ENCODE peak calls at places on chromosomes 11 and 22, in four cellular contexts. W is SK-N-SH; R is effector memory CD4-positive, alpha-beta T cell; P is left ventricle myocardium inferior. K is an unnamed sample.

GRCh38 chr11:16902182-16902581 is 112.0 kb downstream of the PLEKHA7 start:
- DNase-seq in W (no peak), R (no peak), P (no peak), K (no peak)

GRCh38 chr22:46193898-46194310 is 43.6 kb downstream of the PPARA start:
- DNase-seq in W (peak; percentile 79), R (no peak), P (no peak), K (peak; percentile 62)

GRCh38 chr11:64863381-64864060 is 14.9 kb downstream of the EHD1 start:
- DNase-seq in W (no peak), R (no peak), P (no peak), K (no peak)

GRCh38 chr11:125376117-125376516 is 119.9 kb downstream of the FEZ1 start:
- DNase-seq in W (no peak), R (no peak), P (peak; percentile 78), K (no peak)

GRCh38 chr11:119417726-119418540 is 5.0 kb downstream of the THY1 start:
- DNase-seq in W (peak; percentile 21), R (no peak), P (no peak), K (no peak)

GRCh38 chr11:45273509-45273908 is 12.6 kb downstream of the SYT13 start:
- DNase-seq in W (no peak), R (no peak), P (no peak), K (no peak)

GRCh38 chr22:27718186-27719032 is 83.1 kb downstream of the MN1 start:
- DNase-seq in W (peak; percentile 54), R (no peak), P (peak; percentile 70), K (peak; percentile 34)

GRCh38 chr11:124643605-124644425 is 21.2 kb downstream of the TBRG1 start:
- DNase-seq in W (no peak), R (no peak), P (no peak), K (no peak)

GRCh38 chr22:49394116-49394785 is 433.4 kb downstream of the BRD1 start:
- DNase-seq in W (no peak), R (no peak), P (no peak), K (no peak)

GRCh38 chr11:30107899-30108298 is 91.1 kb upstream of the KCNA4 start:
- DNase-seq in W (no peak), R (no peak), P (no peak), K (no peak)

GRCh38 chr22:35995345-35995744 is 33.3 kb downstream of the RBFOX2 start:
- DNase-seq in W (no peak), R (no peak), P (no peak), K (no peak)

GRCh38 chr11:75023446-75024067 is 34.8 kb downstream of the NEU3 start:
- DNase-seq in W (no peak), R (no peak), P (no peak), K (no peak)

GRCh38 chr11:32052218-32052617 is 38.7 kb upstream of the RCN1 start:
- DNase-seq in W (peak; percentile 43), R (peak; percentile 1), P (no peak), K (no peak)

GRCh38 chr11:65661599-65662246 is 993 bp downstream of the RELA start:
- DNase-seq in W (no peak), R (no peak), P (no peak), K (no peak)

GRCh38 chr22:39724390-39724789 is 153.8 kb downstream of the CACNA1I start:
- DNase-seq in W (no peak), R (no peak), P (no peak), K (no peak)

GRCh38 chr11:14622241-14622954 is 21.2 kb upstream of the PDE3B start:
- DNase-seq in W (no peak), R (no peak), P (no peak), K (no peak)

GRCh38 chr11:117544431-117544830 is 216.8 kb downstream of the CEP164 start:
- DNase-seq in W (no peak), R (no peak), P (no peak), K (peak; percentile 13)

GRCh38 chr11:118374729-118375128 is 15.3 kb downstream of the UBE4A start:
- DNase-seq in W (no peak), R (no peak), P (no peak), K (no peak)

GRCh38 chr11:12276356-12276755 is 101.0 kb upstream of the PARVA start:
- DNase-seq in W (no peak), R (no peak), P (no peak), K (no peak)

GRCh38 chr22:39300198-39300830 is 19.1 kb downstream of the RPL3 start:
- DNase-seq in W (no peak), R (no peak), P (peak; percentile 56), K (no peak)

GRCh38 chr22:24133187-24133965 is 47.9 kb upstream of the SUSD2 start:
- DNase-seq in W (no peak), R (no peak), P (peak; percentile 25), K (no peak)

GRCh38 chr11:57647368-57647767 is 2.3 kb downstream of the YPEL4 start:
- DNase-seq in W (peak; percentile 46), R (no peak), P (no peak), K (no peak)

GRCh38 chr22:46471901-46472721 is 65.3 kb downstream of the CELSR1 start:
- DNase-seq in W (no peak), R (no peak), P (no peak), K (no peak)

GRCh38 chr22:26570864-26571525 is 18.9 kb downstream of the TPST2 start:
- DNase-seq in W (no peak), R (no peak), P (peak; percentile 19), K (no peak)

GRCh38 chr11:131763193-131763890 is 392.9 kb downstream of the NTM start:
- DNase-seq in W (peak; percentile 18), R (no peak), P (no peak), K (no peak)

GRCh38 chr11:2440646-2441045 is 3.7 kb downstream of the TRPM5 start:
- DNase-seq in W (no peak), R (no peak), P (no peak), K (peak; percentile 37)

GRCh38 chr11:61736310-61736709 is 16.1 kb upstream of the MYRF start:
- DNase-seq in W (no peak), R (no peak), P (no peak), K (no peak)

GRCh38 chr11:62898027-62898426 is 17.3 kb downstream of the SLC3A2 start:
- DNase-seq in W (no peak), R (no peak), P (no peak), K (no peak)

GRCh38 chr11:28289444-28289843 is 181.3 kb downstream of the METTL15 start:
- DNase-seq in W (no peak), R (no peak), P (no peak), K (no peak)

GRCh38 chr11:22657101-22657694 is 9.2 kb upstream of the GAS2 start:
- DNase-seq in W (no peak), R (no peak), P (no peak), K (no peak)

GRCh38 chr11:133829566-133829965 is 15.7 kb downstream of the SPATA19 start:
- DNase-seq in W (no peak), R (no peak), P (no peak), K (no peak)
- H3K4me1 ChIP-seq in W (no peaks in the 10 kb centered on the region), R (no peaks in the 10 kb centered on the region), P (no peaks in the 10 kb centered on the region), K (no peaks in the 10 kb centered on the region)

GRCh38 chr22:19374410-19374809 is 57.1 kb downstream of the HIRA start:
- DNase-seq in W (no peak), R (no peak), P (no peak), K (no peak)
- H3K27ac ChIP-seq in W (no peak overlapping the region), R (no peak overlapping the region), P (no peak overlapping the region), K (no peak overlapping the region)

GRCh38 chr22:32202161-32202538 is 2.7 kb downstream of the RFPL2 start:
- DNase-seq in W (no peak), R (no peak), P (no peak), K (no peak)
- H3K4me1 ChIP-seq in W (no peaks in the 10 kb centered on the region), R (peaks cover 46% of the 10 kb centered on the region), P (peaks cover 12% of the 10 kb centered on the region), K (no peaks in the 10 kb centered on the region)

DNA sequence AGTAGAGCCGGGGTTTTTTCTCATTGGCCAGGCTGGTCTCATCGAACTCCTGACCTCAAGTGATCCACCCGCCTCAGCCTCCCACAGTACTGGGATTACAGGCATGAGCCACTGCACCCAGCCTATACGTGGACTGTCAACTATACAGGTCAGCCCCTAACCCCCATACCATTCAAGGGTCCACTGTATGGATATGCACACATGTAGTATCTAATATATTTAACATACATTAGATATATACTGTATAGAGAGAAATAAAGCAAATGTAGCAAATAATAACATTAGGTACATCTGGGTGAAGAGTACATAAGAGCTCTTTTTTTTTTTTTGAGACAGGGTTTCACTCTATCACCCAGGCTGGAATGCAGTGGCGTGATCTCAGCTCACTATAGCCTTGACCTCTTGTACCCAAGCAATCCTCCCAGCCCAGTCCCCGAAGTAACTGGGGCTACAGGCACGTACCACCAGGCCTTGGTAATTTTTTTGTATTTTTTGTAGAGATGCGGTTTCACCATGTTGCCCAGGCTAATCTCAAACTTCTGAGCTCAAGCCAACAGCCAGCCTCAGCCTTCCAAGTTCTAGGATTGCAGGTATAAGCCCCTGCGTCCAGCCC is 1.5 kb upstream of the ATP5MGL start:
- DNase-seq in W (no peak), R (no peak), P (no peak), K (no peak)
- H3K27ac ChIP-seq in W (no peak overlapping the region), R (no peak overlapping the region), P (peak overlapping the region; percentile 94), K (peak overlapping the region; percentile 85)

DNA sequence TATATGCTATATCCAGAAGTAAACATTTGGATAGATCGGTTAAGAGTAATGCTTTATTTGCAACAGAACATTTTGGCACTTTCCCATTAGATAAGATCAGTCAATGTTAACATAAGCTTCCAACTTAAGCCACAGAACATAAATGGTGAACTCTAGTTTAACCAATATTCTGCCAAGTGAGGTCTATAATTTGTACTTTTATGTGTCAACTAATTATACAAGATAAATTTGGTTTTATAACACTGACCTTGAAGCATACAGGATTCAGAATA is 23.5 kb upstream of the BLID start:
- DNase-seq in W (no peak), R (no peak), P (no peak), K (no peak)
- H3K4me1 ChIP-seq in W (peaks cover 66% of the 10 kb centered on the region), R (no peaks in the 10 kb centered on the region), P (peaks cover 3% of the 10 kb centered on the region), K (no peaks in the 10 kb centered on the region)

GRCh38 chr11:67238894-67239794 is 27.1 kb upstream of the GRK2 start:
- DNase-seq in W (no peak), R (no peak), P (no peak), K (no peak)

GRCh38 chr11:67239795-67240574 is 26.3 kb upstream of the GRK2 start:
- DNase-seq in W (peak; percentile 91), R (peak; percentile 93), P (peak; percentile 96), K (peak; percentile 98)

GRCh38 chr11:67240575-67241389 is 25.5 kb upstream of the GRK2 start:
- DNase-seq in W (peak; percentile 58), R (peak; percentile 75), P (peak; percentile 53), K (peak; percentile 77)

GRCh38 chr11:67245046-67245445 is 21.2 kb upstream of the GRK2 start:
- DNase-seq in W (no peak), R (no peak), P (no peak), K (no peak)

DNA sequence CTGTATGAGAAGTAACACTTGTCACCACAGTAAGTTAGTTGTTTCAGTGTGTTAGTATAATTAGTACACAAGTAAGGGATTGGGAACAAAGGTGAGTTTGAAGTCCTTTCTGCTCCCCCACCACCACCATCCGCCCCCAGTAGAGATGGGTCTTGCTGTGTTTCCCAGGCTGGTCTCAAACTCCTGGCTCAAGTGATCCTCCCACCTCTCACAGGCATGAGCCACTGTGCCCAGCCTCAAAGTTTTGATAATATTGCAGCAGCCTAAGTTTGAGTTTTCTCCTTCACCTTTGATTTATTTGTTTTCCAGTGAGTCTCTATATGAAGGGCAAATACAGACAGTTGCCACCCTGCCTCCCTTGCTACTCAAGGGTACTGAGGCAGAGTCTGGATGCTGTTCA is 23.7 kb upstream of the GRK2 start:
- DNase-seq in W (no peak), R (no peak), P (no peak), K (no peak)
- H3K27ac ChIP-seq in W (peak overlapping the region; percentile 9), R (peak overlapping the region; percentile 99), P (peak overlapping the region; percentile 7), K (no peak overlapping the region)